ENCODE peak calls at places on chromosomes 16 and 17, in six cellular contexts. One of them, this sample, is unnamed.

GRCh38 chr16:11497851-11498289 is 88.8 kb downstream of the LITAF start:
- DNase-seq in K562: no peak
- DNase-seq in NB4: peak
- DNase-seq in endothelial cell of umbilical vein: peak
- DNase-seq in GM12878: no peak
- DNase-seq in HepG2: peak
- DNase-seq in this sample: peak

GRCh38 chr17:17387461-17388362 is 84.5 kb downstream of the NT5M start:
- DNase-seq in K562: peak
- DNase-seq in NB4: peak
- DNase-seq in endothelial cell of umbilical vein: no peak
- DNase-seq in GM12878: no peak
- DNase-seq in HepG2: peak
- DNase-seq in this sample: peak

GRCh38 chr17:4498461-4499397 is at the start of gene SPNS2:
- DNase-seq in K562: peak
- DNase-seq in NB4: peak
- DNase-seq in endothelial cell of umbilical vein: peak
- DNase-seq in GM12878: no peak
- DNase-seq in HepG2: no peak
- DNase-seq in this sample: peak

GRCh38 chr16:89749637-89750036 is 28.3 kb downstream of the ZNF276 start:
- DNase-seq in K562: no peak
- DNase-seq in NB4: no peak
- DNase-seq in endothelial cell of umbilical vein: no peak
- DNase-seq in GM12878: no peak
- DNase-seq in HepG2: no peak
- DNase-seq in this sample: no peak

GRCh38 chr17:53150101-53150698 is 672.5 kb upstream of the KIF2B start:
- DNase-seq in K562: no peak
- DNase-seq in NB4: peak
- DNase-seq in endothelial cell of umbilical vein: no peak
- DNase-seq in GM12878: no peak
- DNase-seq in HepG2: peak
- DNase-seq in this sample: peak

GRCh38 chr17:47276868-47277267 is 23.2 kb downstream of the ITGB3 start:
- DNase-seq in K562: no peak
- DNase-seq in NB4: no peak
- DNase-seq in endothelial cell of umbilical vein: peak
- DNase-seq in GM12878: no peak
- DNase-seq in HepG2: peak
- DNase-seq in this sample: peak

GRCh38 chr17:63178530-63178929 is 212.5 kb downstream of the TANC2 start:
- DNase-seq in K562: no peak
- DNase-seq in NB4: no peak
- DNase-seq in endothelial cell of umbilical vein: peak
- DNase-seq in GM12878: no peak
- DNase-seq in HepG2: no peak
- DNase-seq in this sample: no peak

GRCh38 chr17:29909604-29910003 is 20.4 kb downstream of the SSH2 start:
- DNase-seq in K562: no peak
- DNase-seq in NB4: no peak
- DNase-seq in endothelial cell of umbilical vein: no peak
- DNase-seq in GM12878: no peak
- DNase-seq in HepG2: no peak
- DNase-seq in this sample: no peak

GRCh38 chr17:15106540-15106939 is 158.6 kb downstream of the PMP22 start:
- DNase-seq in K562: no peak
- DNase-seq in NB4: peak
- DNase-seq in endothelial cell of umbilical vein: no peak
- DNase-seq in GM12878: no peak
- DNase-seq in HepG2: no peak
- DNase-seq in this sample: peak

GRCh38 chr17:48181653-48182052 is 74.1 kb downstream of the SNX11 start:
- DNase-seq in K562: no peak
- DNase-seq in NB4: peak
- DNase-seq in endothelial cell of umbilical vein: peak
- DNase-seq in GM12878: no peak
- DNase-seq in HepG2: no peak
- DNase-seq in this sample: peak

GRCh38 chr17:19374136-19374535 is 4.2 kb upstream of the MAPK7 start:
- DNase-seq in K562: no peak
- DNase-seq in NB4: no peak
- DNase-seq in endothelial cell of umbilical vein: no peak
- DNase-seq in GM12878: no peak
- DNase-seq in HepG2: no peak
- DNase-seq in this sample: no peak

GRCh38 chr17:19372004-19372365 is 6.3 kb upstream of the MAPK7 start:
- DNase-seq in K562: no peak
- DNase-seq in NB4: no peak
- DNase-seq in endothelial cell of umbilical vein: no peak
- DNase-seq in GM12878: no peak
- DNase-seq in HepG2: no peak
- DNase-seq in this sample: no peak

GRCh38 chr17:19371259-19372003 is 6.9 kb upstream of the MAPK7 start:
- DNase-seq in K562: no peak
- DNase-seq in NB4: peak
- DNase-seq in endothelial cell of umbilical vein: no peak
- DNase-seq in GM12878: no peak
- DNase-seq in HepG2: no peak
- DNase-seq in this sample: no peak

GRCh38 chr17:19372866-19373505 is 5.3 kb upstream of the MAPK7 start:
- DNase-seq in K562: no peak
- DNase-seq in NB4: no peak
- DNase-seq in endothelial cell of umbilical vein: no peak
- DNase-seq in GM12878: no peak
- DNase-seq in HepG2: no peak
- DNase-seq in this sample: no peak

GRCh38 chr17:19372439-19372838 is 5.9 kb upstream of the MAPK7 start:
- DNase-seq in K562: no peak
- DNase-seq in NB4: no peak
- DNase-seq in endothelial cell of umbilical vein: no peak
- DNase-seq in GM12878: no peak
- DNase-seq in HepG2: no peak
- DNase-seq in this sample: no peak
- TF ChIP-seq MYC in K562: no peak
- TF ChIP-seq MYC in NB4: no peak
- TF ChIP-seq MYC in endothelial cell of umbilical vein: no peak
- TF ChIP-seq MYC in GM12878: no peak
- TF ChIP-seq MYC in HepG2: no peak
- TF ChIP-seq MYC in this sample: no peak

GRCh38 chr16:79392081-79392480 is 208.5 kb downstream of the MAF start:
- DNase-seq in K562: no peak
- DNase-seq in NB4: no peak
- DNase-seq in endothelial cell of umbilical vein: no peak
- DNase-seq in GM12878: no peak
- DNase-seq in HepG2: no peak
- DNase-seq in this sample: no peak

GRCh38 chr16:79393121-79393520 is 207.4 kb downstream of the MAF start:
- DNase-seq in K562: no peak
- DNase-seq in NB4: no peak
- DNase-seq in endothelial cell of umbilical vein: no peak
- DNase-seq in GM12878: no peak
- DNase-seq in HepG2: no peak
- DNase-seq in this sample: no peak

GRCh38 chr16:79388396-79388795 is 212.1 kb downstream of the MAF start:
- DNase-seq in K562: no peak
- DNase-seq in NB4: no peak
- DNase-seq in endothelial cell of umbilical vein: no peak
- DNase-seq in GM12878: no peak
- DNase-seq in HepG2: no peak
- DNase-seq in this sample: no peak

GRCh38 chr16:79391395-79391794 is 209.1 kb downstream of the MAF start:
- DNase-seq in K562: no peak
- DNase-seq in NB4: no peak
- DNase-seq in endothelial cell of umbilical vein: no peak
- DNase-seq in GM12878: no peak
- DNase-seq in HepG2: no peak
- DNase-seq in this sample: no peak

GRCh38 chr16:79390481-79391051 is 210.0 kb downstream of the MAF start:
- DNase-seq in K562: no peak
- DNase-seq in NB4: no peak
- DNase-seq in endothelial cell of umbilical vein: no peak
- DNase-seq in GM12878: no peak
- DNase-seq in HepG2: no peak
- DNase-seq in this sample: no peak
- TF ChIP-seq MYC in K562: no peak
- TF ChIP-seq MYC in NB4: no peak
- TF ChIP-seq MYC in endothelial cell of umbilical vein: no peak
- TF ChIP-seq MYC in GM12878: no peak
- TF ChIP-seq MYC in HepG2: no peak
- TF ChIP-seq MYC in this sample: no peak

GRCh38 chr16:24999856-25000447 is 15.2 kb downstream of the ARHGAP17 start:
- DNase-seq in K562: no peak
- DNase-seq in NB4: no peak
- DNase-seq in endothelial cell of umbilical vein: no peak
- DNase-seq in GM12878: no peak
- DNase-seq in HepG2: peak
- DNase-seq in this sample: peak
- TF ChIP-seq MYC in K562: no peak
- TF ChIP-seq MYC in NB4: no peak
- TF ChIP-seq MYC in endothelial cell of umbilical vein: no peak
- TF ChIP-seq MYC in GM12878: no peak
- TF ChIP-seq MYC in HepG2: peak
- TF ChIP-seq MYC in this sample: no peak

DNA sequence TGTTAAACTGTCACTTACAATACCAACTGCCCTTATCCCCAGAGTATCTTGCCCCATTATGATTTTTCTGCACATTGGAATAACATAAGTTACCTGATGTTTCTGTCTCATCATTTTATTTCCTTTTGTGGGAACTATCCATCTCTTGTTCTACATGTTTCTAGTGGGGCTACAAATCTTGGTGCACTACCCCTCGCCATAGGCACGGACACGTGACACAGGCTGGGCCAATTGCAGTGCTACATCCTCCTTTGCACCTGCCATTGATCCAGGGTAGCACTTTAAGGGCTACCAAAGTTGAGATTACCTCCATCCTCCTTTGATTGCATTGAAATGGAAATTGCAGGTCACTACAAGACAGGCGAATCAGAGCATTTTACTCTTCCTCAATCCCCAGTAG is 14.2 kb upstream of the SYT17 start:
- DNase-seq in K562: peak
- DNase-seq in NB4: peak
- DNase-seq in endothelial cell of umbilical vein: no peak
- DNase-seq in GM12878: no peak
- DNase-seq in HepG2: no peak
- DNase-seq in this sample: peak
- TF ChIP-seq MYC in K562: no peak
- TF ChIP-seq MYC in NB4: no peak
- TF ChIP-seq MYC in endothelial cell of umbilical vein: no peak
- TF ChIP-seq MYC in GM12878: no peak
- TF ChIP-seq MYC in HepG2: no peak
- TF ChIP-seq MYC in this sample: no peak

GRCh38 chr17:79707931-79708891 is 22.5 kb upstream of the ENPP7 start:
- DNase-seq in K562: peak
- DNase-seq in NB4: peak
- DNase-seq in endothelial cell of umbilical vein: peak
- DNase-seq in GM12878: no peak
- DNase-seq in HepG2: peak
- DNase-seq in this sample: peak
- TF ChIP-seq MYC in K562: no peak
- TF ChIP-seq MYC in NB4: no peak
- TF ChIP-seq MYC in endothelial cell of umbilical vein: no peak
- TF ChIP-seq MYC in GM12878: no peak
- TF ChIP-seq MYC in HepG2: no peak
- TF ChIP-seq MYC in this sample: no peak

GRCh38 chr16:82643136-82643535 is 16.4 kb downstream of the CDH13 start:
- DNase-seq in K562: no peak
- DNase-seq in NB4: no peak
- DNase-seq in endothelial cell of umbilical vein: no peak
- DNase-seq in GM12878: no peak
- DNase-seq in HepG2: no peak
- DNase-seq in this sample: no peak
- TF ChIP-seq MYC in K562: no peak
- TF ChIP-seq MYC in NB4: no peak
- TF ChIP-seq MYC in endothelial cell of umbilical vein: no peak
- TF ChIP-seq MYC in GM12878: no peak
- TF ChIP-seq MYC in HepG2: no peak
- TF ChIP-seq MYC in this sample: no peak

GRCh38 chr16:81486555-81487061 is 42.0 kb downstream of the CMIP start:
- DNase-seq in K562: no peak
- DNase-seq in NB4: no peak
- DNase-seq in endothelial cell of umbilical vein: no peak
- DNase-seq in GM12878: no peak
- DNase-seq in HepG2: no peak
- DNase-seq in this sample: no peak
- TF ChIP-seq MYC in K562: no peak
- TF ChIP-seq MYC in NB4: no peak
- TF ChIP-seq MYC in endothelial cell of umbilical vein: no peak
- TF ChIP-seq MYC in GM12878: no peak
- TF ChIP-seq MYC in HepG2: no peak
- TF ChIP-seq MYC in this sample: no peak

GRCh38 chr17:58383892-58384462 is 32.0 kb upstream of the SUPT4H1 start:
- DNase-seq in K562: no peak
- DNase-seq in NB4: no peak
- DNase-seq in endothelial cell of umbilical vein: no peak
- DNase-seq in GM12878: no peak
- DNase-seq in HepG2: peak
- DNase-seq in this sample: no peak
- TF ChIP-seq MYC in K562: no peak
- TF ChIP-seq MYC in NB4: no peak
- TF ChIP-seq MYC in endothelial cell of umbilical vein: no peak
- TF ChIP-seq MYC in GM12878: no peak
- TF ChIP-seq MYC in HepG2: no peak
- TF ChIP-seq MYC in this sample: no peak

GRCh38 chr17:82687375-82687861 is 11.1 kb downstream of the RAB40B start:
- DNase-seq in K562: no peak
- DNase-seq in NB4: no peak
- DNase-seq in endothelial cell of umbilical vein: no peak
- DNase-seq in GM12878: peak
- DNase-seq in HepG2: no peak
- DNase-seq in this sample: peak
- TF ChIP-seq MYC in K562: no peak
- TF ChIP-seq MYC in NB4: no peak
- TF ChIP-seq MYC in endothelial cell of umbilical vein: no peak
- TF ChIP-seq MYC in GM12878: no peak
- TF ChIP-seq MYC in HepG2: no peak
- TF ChIP-seq MYC in this sample: no peak

DNA sequence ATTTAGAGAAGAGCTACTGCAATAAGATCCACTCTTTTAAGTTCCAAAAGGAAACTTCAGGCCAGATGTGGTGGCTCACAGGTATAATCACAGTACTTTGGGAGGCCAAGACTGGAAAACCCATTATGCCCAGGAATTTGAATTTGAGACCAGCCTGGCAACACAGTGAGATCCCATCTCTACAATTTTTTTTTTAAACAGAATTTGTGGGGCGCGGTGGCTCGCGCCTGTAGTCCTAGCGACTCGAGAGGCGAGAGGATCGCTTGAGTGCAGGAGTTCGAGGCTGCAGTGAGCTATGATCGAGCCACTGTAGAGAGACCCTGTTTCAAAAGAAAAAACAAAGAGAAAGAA is 793 bp downstream of the COG7 start:
- DNase-seq in K562: no peak
- DNase-seq in NB4: no peak
- DNase-seq in endothelial cell of umbilical vein: no peak
- DNase-seq in GM12878: no peak
- DNase-seq in HepG2: no peak
- DNase-seq in this sample: no peak
- TF ChIP-seq MYC in K562: no peak
- TF ChIP-seq MYC in NB4: no peak
- TF ChIP-seq MYC in endothelial cell of umbilical vein: no peak
- TF ChIP-seq MYC in GM12878: no peak
- TF ChIP-seq MYC in HepG2: no peak
- TF ChIP-seq MYC in this sample: no peak

This sample was measured in A549.